ENCODE peak calls at places on chromosomes 7 and 10, in six cellular contexts. One of them, this sample, is unnamed.

GRCh38 chr7:41786324-41786723 is 83.4 kb upstream of the INHBA start:
- DNase-seq in astrocyte of the spinal cord: no peak
- DNase-seq in activated CD4-positive, alpha-beta T cell treated with anti-CD3 and anti-CD28 coated beads, Interleukin-2, amount 50 U/mL, for 48 hours: no peak
- DNase-seq in NCI-H146: no peak
- DNase-seq in EH: no peak
- DNase-seq in AG08396: no peak
- DNase-seq in this sample: no peak

GRCh38 chr7:25255603-25256320 is 27.5 kb upstream of the NPVF start:
- DNase-seq in astrocyte of the spinal cord: no peak
- DNase-seq in activated CD4-positive, alpha-beta T cell treated with anti-CD3 and anti-CD28 coated beads, Interleukin-2, amount 50 U/mL, for 48 hours: no peak
- DNase-seq in NCI-H146: no peak
- DNase-seq in EH: no peak
- DNase-seq in AG08396: no peak
- DNase-seq in this sample: no peak

GRCh38 chr7:27546610-27547009 is 116.1 kb downstream of the HIBADH start:
- DNase-seq in astrocyte of the spinal cord: no peak
- DNase-seq in activated CD4-positive, alpha-beta T cell treated with anti-CD3 and anti-CD28 coated beads, Interleukin-2, amount 50 U/mL, for 48 hours: no peak
- DNase-seq in NCI-H146: no peak
- DNase-seq in EH: no peak
- DNase-seq in AG08396: no peak
- DNase-seq in this sample: no peak

GRCh38 chr10:85319826-85320225 is 991.4 kb downstream of the CCSER2 start:
- DNase-seq in astrocyte of the spinal cord: no peak
- DNase-seq in activated CD4-positive, alpha-beta T cell treated with anti-CD3 and anti-CD28 coated beads, Interleukin-2, amount 50 U/mL, for 48 hours: no peak
- DNase-seq in NCI-H146: peak; percentile 16
- DNase-seq in EH: no peak
- DNase-seq in AG08396: no peak
- DNase-seq in this sample: no peak

GRCh38 chr10:14468022-14468421 is 137.3 kb upstream of the FRMD4A start:
- DNase-seq in astrocyte of the spinal cord: peak; percentile 10
- DNase-seq in activated CD4-positive, alpha-beta T cell treated with anti-CD3 and anti-CD28 coated beads, Interleukin-2, amount 50 U/mL, for 48 hours: no peak
- DNase-seq in NCI-H146: peak; percentile 55
- DNase-seq in EH: peak; percentile 13
- DNase-seq in AG08396: no peak
- DNase-seq in this sample: no peak

GRCh38 chr7:23211542-23211941 is 29.7 kb downstream of the NUP42 start:
- DNase-seq in astrocyte of the spinal cord: no peak
- DNase-seq in activated CD4-positive, alpha-beta T cell treated with anti-CD3 and anti-CD28 coated beads, Interleukin-2, amount 50 U/mL, for 48 hours: no peak
- DNase-seq in NCI-H146: no peak
- DNase-seq in EH: no peak
- DNase-seq in AG08396: no peak
- DNase-seq in this sample: no peak

GRCh38 chr10:132837905-132838304 is 52.0 kb upstream of the NKX6-2 start:
- DNase-seq in astrocyte of the spinal cord: no peak
- DNase-seq in activated CD4-positive, alpha-beta T cell treated with anti-CD3 and anti-CD28 coated beads, Interleukin-2, amount 50 U/mL, for 48 hours: no peak
- DNase-seq in NCI-H146: no peak
- DNase-seq in EH: no peak
- DNase-seq in AG08396: no peak
- DNase-seq in this sample: peak; percentile 7

GRCh38 chr7:151859111-151859947 is 17.6 kb downstream of the PRKAG2 start:
- DNase-seq in astrocyte of the spinal cord: no peak
- DNase-seq in activated CD4-positive, alpha-beta T cell treated with anti-CD3 and anti-CD28 coated beads, Interleukin-2, amount 50 U/mL, for 48 hours: no peak
- DNase-seq in NCI-H146: no peak
- DNase-seq in EH: no peak
- DNase-seq in AG08396: no peak
- DNase-seq in this sample: no peak

GRCh38 chr10:101892782-101893391 is 49.3 kb upstream of the KCNIP2 start:
- DNase-seq in astrocyte of the spinal cord: no peak
- DNase-seq in activated CD4-positive, alpha-beta T cell treated with anti-CD3 and anti-CD28 coated beads, Interleukin-2, amount 50 U/mL, for 48 hours: no peak
- DNase-seq in NCI-H146: no peak
- DNase-seq in EH: peak; percentile 67
- DNase-seq in AG08396: no peak
- DNase-seq in this sample: peak; percentile 2

GRCh38 chr10:7410800-7411670 is at the start of gene SFMBT2:
- DNase-seq in astrocyte of the spinal cord: peak; percentile 66
- DNase-seq in activated CD4-positive, alpha-beta T cell treated with anti-CD3 and anti-CD28 coated beads, Interleukin-2, amount 50 U/mL, for 48 hours: peak; percentile 68
- DNase-seq in NCI-H146: peak; percentile 50
- DNase-seq in EH: peak; percentile 50
- DNase-seq in AG08396: peak; percentile 92
- DNase-seq in this sample: peak; percentile 58

GRCh38 chr7:41889040-41889439 is 186.2 kb upstream of the INHBA start:
- DNase-seq in astrocyte of the spinal cord: no peak
- DNase-seq in activated CD4-positive, alpha-beta T cell treated with anti-CD3 and anti-CD28 coated beads, Interleukin-2, amount 50 U/mL, for 48 hours: no peak
- DNase-seq in NCI-H146: no peak
- DNase-seq in EH: no peak
- DNase-seq in AG08396: no peak
- DNase-seq in this sample: peak; percentile 28

GRCh38 chr10:13971586-13972475 is 358.9 kb downstream of the FRMD4A start:
- DNase-seq in astrocyte of the spinal cord: peak; percentile 71
- DNase-seq in activated CD4-positive, alpha-beta T cell treated with anti-CD3 and anti-CD28 coated beads, Interleukin-2, amount 50 U/mL, for 48 hours: no peak
- DNase-seq in NCI-H146: no peak
- DNase-seq in EH: peak; percentile 96
- DNase-seq in AG08396: peak; percentile 36
- DNase-seq in this sample: peak; percentile 85

GRCh38 chr10:132589681-132590080 is 52.1 kb downstream of the INPP5A start:
- DNase-seq in astrocyte of the spinal cord: no peak
- DNase-seq in activated CD4-positive, alpha-beta T cell treated with anti-CD3 and anti-CD28 coated beads, Interleukin-2, amount 50 U/mL, for 48 hours: no peak
- DNase-seq in NCI-H146: no peak
- DNase-seq in EH: no peak
- DNase-seq in AG08396: no peak
- DNase-seq in this sample: no peak

GRCh38 chr10:88987243-88987726 is 3.3 kb upstream of the FAS start:
- DNase-seq in astrocyte of the spinal cord: peak; percentile 57
- DNase-seq in activated CD4-positive, alpha-beta T cell treated with anti-CD3 and anti-CD28 coated beads, Interleukin-2, amount 50 U/mL, for 48 hours: peak; percentile 25
- DNase-seq in NCI-H146: no peak
- DNase-seq in EH: peak; percentile 34
- DNase-seq in AG08396: no peak
- DNase-seq in this sample: no peak

GRCh38 chr7:117673839-117674238 is 194.0 kb downstream of the CFTR start:
- DNase-seq in astrocyte of the spinal cord: peak; percentile 64
- DNase-seq in activated CD4-positive, alpha-beta T cell treated with anti-CD3 and anti-CD28 coated beads, Interleukin-2, amount 50 U/mL, for 48 hours: no peak
- DNase-seq in NCI-H146: peak; percentile 1
- DNase-seq in EH: peak; percentile 26
- DNase-seq in AG08396: peak; percentile 16
- DNase-seq in this sample: no peak

GRCh38 chr7:111029574-111030357 is 61.2 kb upstream of the LRRN3 start:
- DNase-seq in astrocyte of the spinal cord: peak; percentile 54
- DNase-seq in activated CD4-positive, alpha-beta T cell treated with anti-CD3 and anti-CD28 coated beads, Interleukin-2, amount 50 U/mL, for 48 hours: peak; percentile 53
- DNase-seq in NCI-H146: no peak
- DNase-seq in EH: peak; percentile 65
- DNase-seq in AG08396: no peak
- DNase-seq in this sample: no peak

GRCh38 chr10:43235070-43235900 is 31.6 kb downstream of the RASGEF1A start:
- DNase-seq in astrocyte of the spinal cord: no peak
- DNase-seq in activated CD4-positive, alpha-beta T cell treated with anti-CD3 and anti-CD28 coated beads, Interleukin-2, amount 50 U/mL, for 48 hours: no peak
- DNase-seq in NCI-H146: no peak
- DNase-seq in EH: no peak
- DNase-seq in AG08396: no peak
- DNase-seq in this sample: no peak

GRCh38 chr10:8386781-8387180 is 332.3 kb downstream of the GATA3 start:
- DNase-seq in astrocyte of the spinal cord: no peak
- DNase-seq in activated CD4-positive, alpha-beta T cell treated with anti-CD3 and anti-CD28 coated beads, Interleukin-2, amount 50 U/mL, for 48 hours: no peak
- DNase-seq in NCI-H146: no peak
- DNase-seq in EH: no peak
- DNase-seq in AG08396: no peak
- DNase-seq in this sample: no peak

GRCh38 chr10:78327778-78328591 is 294.3 kb downstream of the RPS24 start:
- DNase-seq in astrocyte of the spinal cord: no peak
- DNase-seq in activated CD4-positive, alpha-beta T cell treated with anti-CD3 and anti-CD28 coated beads, Interleukin-2, amount 50 U/mL, for 48 hours: no peak
- DNase-seq in NCI-H146: no peak
- DNase-seq in EH: no peak
- DNase-seq in AG08396: no peak
- DNase-seq in this sample: no peak

GRCh38 chr10:99983280-99983988 is 26.3 kb downstream of the DNMBP start:
- DNase-seq in astrocyte of the spinal cord: peak; percentile 71
- DNase-seq in activated CD4-positive, alpha-beta T cell treated with anti-CD3 and anti-CD28 coated beads, Interleukin-2, amount 50 U/mL, for 48 hours: no peak
- DNase-seq in NCI-H146: no peak
- DNase-seq in EH: peak; percentile 89
- DNase-seq in AG08396: peak; percentile 45
- DNase-seq in this sample: no peak

GRCh38 chr7:3191545-3191944 is 109.5 kb upstream of the SDK1 start:
- DNase-seq in astrocyte of the spinal cord: no peak
- DNase-seq in activated CD4-positive, alpha-beta T cell treated with anti-CD3 and anti-CD28 coated beads, Interleukin-2, amount 50 U/mL, for 48 hours: no peak
- DNase-seq in NCI-H146: no peak
- DNase-seq in EH: no peak
- DNase-seq in AG08396: no peak
- DNase-seq in this sample: no peak

GRCh38 chr10:339038-339391 is 203.8 kb downstream of the ZMYND11 start:
- DNase-seq in astrocyte of the spinal cord: peak; percentile 17
- DNase-seq in activated CD4-positive, alpha-beta T cell treated with anti-CD3 and anti-CD28 coated beads, Interleukin-2, amount 50 U/mL, for 48 hours: no peak
- DNase-seq in NCI-H146: no peak
- DNase-seq in EH: peak; percentile 17
- DNase-seq in AG08396: no peak
- DNase-seq in this sample: no peak

GRCh38 chr10:72127571-72127970 is 39.2 kb upstream of the SPOCK2 start:
- DNase-seq in astrocyte of the spinal cord: no peak
- DNase-seq in activated CD4-positive, alpha-beta T cell treated with anti-CD3 and anti-CD28 coated beads, Interleukin-2, amount 50 U/mL, for 48 hours: no peak
- DNase-seq in NCI-H146: no peak
- DNase-seq in EH: no peak
- DNase-seq in AG08396: no peak
- DNase-seq in this sample: no peak

GRCh38 chr7:2523461-2523905 is 3.9 kb downstream of the LFNG start:
- DNase-seq in astrocyte of the spinal cord: no peak
- DNase-seq in activated CD4-positive, alpha-beta T cell treated with anti-CD3 and anti-CD28 coated beads, Interleukin-2, amount 50 U/mL, for 48 hours: no peak
- DNase-seq in NCI-H146: peak; percentile 89
- DNase-seq in EH: no peak
- DNase-seq in AG08396: no peak
- DNase-seq in this sample: no peak

GRCh38 chr10:101008823-101009423 is 9.3 kb downstream of the LZTS2 start:
- DNase-seq in astrocyte of the spinal cord: no peak
- DNase-seq in activated CD4-positive, alpha-beta T cell treated with anti-CD3 and anti-CD28 coated beads, Interleukin-2, amount 50 U/mL, for 48 hours: no peak
- DNase-seq in NCI-H146: no peak
- DNase-seq in EH: no peak
- DNase-seq in AG08396: no peak
- DNase-seq in this sample: no peak

GRCh38 chr7:116547347-116547746 is 22.5 kb downstream of the CAV1 start:
- DNase-seq in astrocyte of the spinal cord: no peak
- DNase-seq in activated CD4-positive, alpha-beta T cell treated with anti-CD3 and anti-CD28 coated beads, Interleukin-2, amount 50 U/mL, for 48 hours: no peak
- DNase-seq in NCI-H146: no peak
- DNase-seq in EH: peak; percentile 94
- DNase-seq in AG08396: peak; percentile 38
- DNase-seq in this sample: peak; percentile 79